ENCODE peak calls at places on chromosome 22, in six cellular contexts. M is adrenal gland, D is heart right ventricle, E is ovary, S is psoas muscle, R is fibroblast of the aortic adventitia. Q is an unnamed sample.
A peak's percentile ranks its signal among the peaks of the same experiment; 100 is the strongest.

GRCh38 chr22:33986167-33986771 is 66.0 kb upstream of the LARGE1 start:
- DNase-seq in R (no peak), M (no peak), S (no peak), E (no peak), D (no peak), Q (peak; percentile 23)

GRCh38 chr22:23786752-23787599 is at the start of gene SMARCB1:
- DNase-seq in M (peak; percentile 95), S (peak; percentile 96), R (peak; percentile 93), E (peak; percentile 91), D (peak; percentile 93), Q (peak; percentile 97)

GRCh38 chr22:43476751-43477150 is 64.9 kb downstream of the MPPED1 start:
- DNase-seq in R (no peak), E (no peak), M (no peak), S (no peak), D (no peak), Q (no peak)

GRCh38 chr22:47465222-47465621 is 702.8 kb downstream of the TBC1D22A start:
- DNase-seq in S (no peak), D (no peak), E (no peak), M (no peak), R (no peak), Q (no peak)

GRCh38 chr22:37485006-37485713 is 1.0 kb downstream of the MFNG start:
- DNase-seq in S (peak; percentile 70), R (no peak), M (no peak), E (no peak), D (peak; percentile 34), Q (peak; percentile 71)

GRCh38 chr22:41681616-41682015 is 7.1 kb downstream of the SNU13 start:
- DNase-seq in D (no peak), M (no peak), E (no peak), R (no peak), S (no peak), Q (no peak)

GRCh38 chr22:32615874-32616564 is 141.4 kb downstream of the FBXO7 start:
- DNase-seq in S (no peak), E (no peak), M (no peak), R (no peak), D (no peak), Q (no peak)

GRCh38 chr22:28882545-28882877 is 861 bp upstream of the ZNRF3 start:
- DNase-seq in S (no peak), D (no peak), R (peak; percentile 30), E (no peak), M (no peak), Q (no peak)

GRCh38 chr22:42303304-42304020 is 33.0 kb upstream of the TCF20 start:
- DNase-seq in E (no peak), R (no peak), S (no peak), M (no peak), D (no peak), Q (no peak)

GRCh38 chr22:40396882-40397281 is 26.5 kb downstream of the SGSM3 start:
- DNase-seq in R (peak; percentile 58), S (no peak), E (no peak), M (peak; percentile 55), D (no peak), Q (no peak)

GRCh38 chr22:29351042-29351441 is 35.5 kb upstream of the RASL10A start:
- DNase-seq in D (no peak), S (peak; percentile 6), M (no peak), R (no peak), E (no peak), Q (no peak)

GRCh38 chr22:19014886-19015285 is 78.8 kb upstream of the PRODH start:
- DNase-seq in E (no peak), M (no peak), R (no peak), S (no peak), D (no peak), Q (no peak)

GRCh38 chr22:23835773-23836144 is 3.0 kb downstream of the DERL3 start:
- DNase-seq in D (peak; percentile 53), E (no peak), M (no peak), S (peak; percentile 75), R (no peak), Q (no peak)

GRCh38 chr22:23419931-23420330 is 160.2 kb downstream of the IGLL1 start:
- DNase-seq in E (no peak), D (no peak), M (peak; percentile 38), R (no peak), S (no peak), Q (no peak)

GRCh38 chr22:27896251-27896650 is 22.8 kb downstream of the PITPNB start:
- DNase-seq in M (no peak), E (no peak), R (no peak), D (no peak), S (no peak), Q (peak; percentile 39)

GRCh38 chr22:33842006-33842354 is 78.3 kb downstream of the LARGE1 start:
- DNase-seq in D (no peak), R (no peak), M (no peak), S (no peak), E (no peak), Q (no peak)

GRCh38 chr22:28999510-29000224 is 62.0 kb downstream of the C22orf31 start:
- DNase-seq in M (no peak), E (no peak), R (peak; percentile 20), S (no peak), D (no peak), Q (no peak)

GRCh38 chr22:50182176-50183081 is 3.3 kb upstream of the TRABD start:
- DNase-seq in M (peak; percentile 55), D (no peak), E (peak; percentile 46), R (no peak), S (peak; percentile 48), Q (no peak)

GRCh38 chr22:19453718-19454117 is 6.2 kb upstream of the C22orf39 start:
- DNase-seq in R (no peak), D (no peak), S (no peak), M (no peak), E (no peak), Q (no peak)

GRCh38 chr22:44037519-44038370 is 13.6 kb downstream of the PARVB start:
- DNase-seq in E (no peak), M (peak; percentile 81), R (peak; percentile 92), D (no peak), S (peak; percentile 78), Q (no peak)

GRCh38 chr22:49570032-49570848 is 257.4 kb downstream of the BRD1 start:
- DNase-seq in E (no peak), D (no peak), S (no peak), R (no peak), M (no peak), Q (no peak)

GRCh38 chr22:47891609-47892008 is 1129.2 kb downstream of the TBC1D22A start:
- DNase-seq in M (no peak), D (no peak), E (no peak), R (no peak), S (no peak), Q (no peak)

GRCh38 chr22:49793296-49793695 is 34.4 kb downstream of the BRD1 start:
- DNase-seq in M (no peak), S (no peak), R (peak; percentile 52), D (no peak), E (no peak), Q (no peak)

GRCh38 chr22:42399315-42400271 is 32.6 kb downstream of the NFAM1 start:
- DNase-seq in S (no peak), D (peak; percentile 30), E (no peak), R (no peak), M (peak; percentile 87), Q (no peak)

GRCh38 chr22:50281957-50282356 is 11.8 kb upstream of the MAPK11 start:
- DNase-seq in M (peak; percentile 91), S (no peak), R (no peak), D (no peak), E (no peak), Q (no peak)

GRCh38 chr22:11598492-11599440 is 3929.2 kb upstream of the OR11H1 start:
- DNase-seq in D (no peak), R (no peak), S (peak; percentile 57), M (peak; percentile 43), E (no peak), Q (no peak)

DNA sequence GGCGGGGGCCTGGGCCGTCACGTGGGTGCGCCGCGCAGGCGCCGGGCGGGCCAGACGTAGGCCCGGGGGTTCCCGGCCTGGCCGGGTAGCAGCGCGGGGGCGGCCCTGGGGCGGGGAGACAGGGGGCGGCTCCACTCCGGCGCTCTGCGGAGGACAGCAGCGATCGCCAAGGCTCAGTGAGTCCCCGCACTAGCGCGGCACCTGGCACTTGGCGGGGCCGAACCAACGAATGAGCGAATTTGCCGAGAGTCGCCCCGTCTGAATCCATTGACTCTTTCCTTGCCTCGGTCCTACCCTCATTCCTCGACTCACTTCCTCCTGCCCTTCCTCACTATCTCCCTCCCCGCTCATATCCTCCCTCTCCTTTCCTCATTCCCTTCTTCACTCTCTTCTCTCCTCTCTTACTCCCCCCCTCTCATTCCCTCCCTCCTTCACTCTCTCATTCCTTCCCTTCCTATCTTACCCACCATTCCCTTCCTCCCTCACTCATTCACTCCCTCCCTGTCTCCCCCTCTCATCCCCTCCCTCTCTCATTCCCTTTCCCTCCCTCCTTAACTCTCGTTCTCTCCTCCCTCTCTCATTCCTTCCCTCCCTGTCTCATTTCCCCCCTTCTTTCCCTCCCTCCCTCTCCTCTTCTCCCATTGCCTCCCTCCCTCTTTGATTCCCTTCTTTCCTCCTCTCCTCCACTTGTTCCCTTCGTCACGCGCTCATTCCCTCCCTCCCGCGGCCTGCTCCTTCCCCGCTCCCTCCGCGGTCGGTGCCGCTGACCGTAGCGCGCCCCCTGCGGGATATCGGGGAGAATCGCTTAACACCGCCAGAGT is 476 bp upstream of the KLHL22 start:
- DNase-seq in S (peak; percentile 95), R (peak; percentile 83), D (peak; percentile 93), E (peak; percentile 93), M (peak; percentile 92), Q (peak; percentile 99)
- TF ChIP-seq CTCF in S (peak; percentile 85), R (peak; percentile 90), D (peak; percentile 87), E (peak; percentile 90), M (peak; percentile 95), Q (peak; percentile 92)

DNA sequence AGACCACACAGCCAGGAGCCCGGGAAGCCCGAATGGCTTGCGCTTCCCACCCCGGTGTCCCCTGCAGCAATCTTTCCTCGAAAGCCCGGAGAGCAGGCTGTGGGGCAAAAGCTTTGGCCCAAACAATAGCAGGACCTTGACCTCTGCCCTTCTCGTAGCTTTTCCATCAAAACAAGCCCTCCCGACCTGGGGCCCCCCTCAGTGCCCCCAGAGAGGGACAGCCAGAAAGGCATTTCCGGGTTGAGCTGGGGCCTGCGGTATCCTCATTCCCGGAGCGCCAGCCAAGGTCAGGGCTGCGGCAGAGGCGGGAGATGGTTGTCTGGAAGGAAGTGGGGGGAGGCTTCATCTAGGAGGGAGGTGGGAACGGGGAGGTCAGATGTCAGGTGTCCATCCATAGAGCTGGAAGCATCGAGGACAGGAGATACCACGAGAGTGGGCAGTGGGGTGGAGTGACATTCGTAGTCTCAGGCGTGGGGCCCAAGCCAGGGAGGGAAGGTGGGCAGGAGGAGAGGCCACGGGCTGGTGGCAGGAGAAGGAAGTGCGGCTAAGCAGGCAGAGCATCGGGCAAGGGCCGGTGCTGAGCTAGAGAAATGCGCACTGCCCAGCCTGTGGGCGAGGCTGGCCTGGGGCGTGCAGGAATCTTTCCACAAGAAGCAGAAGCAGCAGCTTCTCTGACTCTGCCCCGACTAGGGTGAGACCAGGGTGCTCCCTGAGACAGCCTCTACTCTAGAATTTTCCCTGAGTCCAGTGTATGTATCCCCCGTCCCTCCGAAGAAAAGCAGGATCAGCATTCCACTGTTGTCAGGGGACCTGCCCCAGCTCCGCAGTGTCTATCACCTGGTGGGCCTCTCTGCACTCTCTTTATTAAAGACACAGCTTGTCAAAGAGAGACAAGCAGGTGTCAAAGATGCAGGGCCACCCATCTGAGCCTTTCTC is 14.3 kb downstream of the PDGFB start:
- DNase-seq in D (peak; percentile 33), E (peak; percentile 56), S (peak; percentile 57), M (no peak), R (no peak), Q (no peak)
- TF ChIP-seq CTCF in D (no peak), E (no peak), S (no peak), M (no peak), R (no peak), Q (no peak)

GRCh38 chr22:38570841-38571364 is 920 bp upstream of the DMC1 start:
- DNase-seq in D (peak; percentile 37), M (peak; percentile 59), S (peak; percentile 76), R (peak; percentile 47), E (no peak), Q (peak; percentile 26)
- TF ChIP-seq CTCF in D (peak; percentile 8), M (no peak), S (no peak), R (no peak), E (no peak), Q (peak; percentile 6)

GRCh38 chr22:36409911-36410756 is 22.4 kb upstream of the MYH9 start:
- DNase-seq in M (peak; percentile 97), R (no peak), E (peak; percentile 86), S (peak; percentile 74), D (peak; percentile 73), Q (peak; percentile 64)
- TF ChIP-seq CTCF in M (no peak), R (no peak), E (peak; percentile 42), S (no peak), D (no peak), Q (no peak)

Q was measured in GM13977.